ENCODE peak calls at places on chromosomes 1 and 21, in five cellular contexts. L is BE2C, Z is cardiac muscle cell, C is MM.1S, I is ascending aorta. K is an unnamed sample. For H3K4me1, the result is how much of the 10 kb centered on the place peaks cover.

GRCh38 chr1:186812560-186812959 is 16.2 kb upstream of the PLA2G4A start:
- DNase-seq in L (no peak), Z (peak), C (no peak), I (no peak), K (no peak)

GRCh38 chr1:205012416-205013140 is 30.4 kb upstream of the CNTN2 start:
- DNase-seq in L (no peak), Z (no peak), C (no peak), I (no peak), K (no peak)

GRCh38 chr1:38006008-38006828 is 904 bp upstream of the FHL3 start:
- DNase-seq in L (no peak), Z (no peak), C (no peak), I (no peak), K (no peak)

GRCh38 chr1:44294588-44295007 is 60.5 kb downstream of the ERI3 start:
- DNase-seq in L (peak), Z (peak), C (no peak), I (no peak), K (no peak)

GRCh38 chr1:12637693-12638092 is 6.2 kb upstream of the AADACL4 start:
- DNase-seq in L (no peak), Z (no peak), C (no peak), I (no peak), K (no peak)

GRCh38 chr1:212545941-212546638 is 62.5 kb upstream of the ATF3 start:
- DNase-seq in L (no peak), Z (peak), C (no peak), I (no peak), K (no peak)

GRCh38 chr1:185257947-185258203 is 59.2 kb downstream of the IVNS1ABP start:
- DNase-seq in L (no peak), Z (peak), C (no peak), I (no peak), K (no peak)

GRCh38 chr1:78005755-78006154 is 1.0 kb downstream of the DNAJB4 start:
- DNase-seq in L (no peak), Z (peak), C (no peak), I (no peak), K (no peak)

GRCh38 chr1:37473431-37474050 is 839 bp upstream of the ZC3H12A start:
- DNase-seq in L (no peak), Z (no peak), C (no peak), I (no peak), K (no peak)

GRCh38 chr1:87206444-87206843 is 122.2 kb upstream of the LMO4 start:
- DNase-seq in L (no peak), Z (no peak), C (no peak), I (no peak), K (no peak)

GRCh38 chr1:159113783-159114182 is 37.2 kb upstream of the AIM2 start:
- DNase-seq in L (no peak), Z (peak), C (no peak), I (no peak), K (no peak)

GRCh38 chr21:33522950-33523349 is 19.0 kb downstream of the GART start:
- DNase-seq in L (no peak), Z (no peak), C (no peak), I (no peak), K (no peak)

GRCh38 chr1:75053207-75053606 is 81.0 kb upstream of the LHX8 start:
- DNase-seq in L (no peak), Z (no peak), C (peak), I (no peak), K (no peak)

GRCh38 chr1:10979483-10979920 is 33.0 kb upstream of the TARDBP start:
- DNase-seq in L (no peak), Z (peak), C (peak), I (no peak), K (peak)

GRCh38 chr1:959730-960039 is 629 bp upstream of the NOC2L start:
- DNase-seq in L (no peak), Z (no peak), C (no peak), I (no peak), K (no peak)

GRCh38 chr1:74474585-74474984 is 37.8 kb downstream of the LRRC53 start:
- DNase-seq in L (no peak), Z (no peak), C (no peak), I (no peak), K (no peak)

GRCh38 chr21:21101911-21102310 is 103.7 kb downstream of the NCAM2 start:
- DNase-seq in L (peak), Z (peak), C (peak), I (no peak), K (no peak)

GRCh38 chr21:34962586-34963222 is 86.4 kb downstream of the RUNX1 start:
- DNase-seq in L (no peak), Z (no peak), C (no peak), I (no peak), K (no peak)

GRCh38 chr1:247407180-247407616 is 8.8 kb upstream of the NLRP3 start:
- DNase-seq in L (peak), Z (no peak), C (no peak), I (peak), K (no peak)

GRCh38 chr1:196393742-196394141 is 214.5 kb downstream of the KCNT2 start:
- DNase-seq in L (no peak), Z (peak), C (no peak), I (no peak), K (no peak)

GRCh38 chr1:45803299-45803780 is at the start of gene MAST2:
- DNase-seq in L (peak), Z (peak), C (peak), I (peak), K (peak)

DNA sequence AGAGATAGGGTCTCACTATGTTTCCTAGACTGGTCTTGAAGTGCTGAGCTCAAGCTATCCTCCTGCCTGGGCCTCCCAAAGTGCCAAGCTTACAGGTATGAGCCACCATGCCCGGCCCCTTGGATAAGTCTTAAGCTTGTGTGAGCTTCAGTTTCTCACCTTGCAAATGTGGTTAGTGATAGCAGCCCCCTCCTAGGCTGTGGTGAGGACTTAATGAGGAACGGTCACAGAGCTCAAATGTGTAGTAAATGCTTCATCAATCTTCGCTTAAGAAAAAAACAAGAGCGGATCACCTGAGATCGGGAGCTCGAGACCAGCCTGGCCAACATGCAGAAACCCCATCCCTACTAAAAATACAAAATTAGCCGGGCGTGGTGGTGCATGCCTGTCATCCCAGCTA is 3.0 kb downstream of the CNR2 start:
- DNase-seq in L (no peak), Z (no peak), C (no peak), I (no peak), K (no peak)
- TF ChIP-seq CTCF in L (no peak), Z (no peak), C (no peak), I (no peak), K (no peak)

GRCh38 chr1:209402697-209403096 is 180.8 kb upstream of the CAMK1G start:
- DNase-seq in L (no peak), Z (no peak), C (no peak), I (no peak), K (no peak)
- H3K4me1 ChIP-seq in L (under half), Z (under half), C (under half), I (under half), K (under half)

DNA sequence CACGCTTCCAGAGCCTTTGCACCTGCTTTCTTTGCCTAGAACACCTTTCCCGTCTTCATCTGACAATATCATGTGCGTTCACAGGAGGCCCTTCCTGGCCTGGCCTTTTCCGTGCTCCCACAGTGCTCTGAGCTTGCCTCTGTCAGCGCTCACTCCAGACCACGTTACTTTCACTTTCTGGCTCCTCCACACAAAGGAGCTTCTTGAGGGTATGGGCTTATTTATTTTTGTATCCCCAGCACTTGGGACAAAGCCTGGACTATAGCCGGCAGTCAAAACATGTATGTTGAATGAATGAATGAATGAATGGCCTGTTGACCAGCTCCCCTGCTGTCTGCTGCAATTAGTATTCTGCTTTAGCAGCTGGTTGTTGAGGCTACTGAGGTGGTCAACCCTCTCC is 11.1 kb downstream of the LRRC71 start:
- DNase-seq in L (no peak), Z (no peak), C (no peak), I (no peak), K (no peak)
- H3K4me3 ChIP-seq in L (no peak), Z (no peak), C (no peak), I (peak), K (peak)

GRCh38 chr1:116359871-116360270 is 13.2 kb upstream of the ATP1A1 start:
- DNase-seq in L (no peak), Z (no peak), C (no peak), I (no peak), K (no peak)

GRCh38 chr1:116361648-116362047 is 11.4 kb upstream of the ATP1A1 start:
- DNase-seq in L (no peak), Z (no peak), C (no peak), I (no peak), K (no peak)

GRCh38 chr1:116362050-116362449 is 11.0 kb upstream of the ATP1A1 start:
- DNase-seq in L (no peak), Z (no peak), C (no peak), I (no peak), K (no peak)

GRCh38 chr1:116359060-116359830 is 13.8 kb upstream of the ATP1A1 start:
- DNase-seq in L (no peak), Z (peak), C (no peak), I (no peak), K (no peak)

GRCh38 chr1:116360435-116361173 is 12.4 kb upstream of the ATP1A1 start:
- DNase-seq in L (no peak), Z (peak), C (peak), I (no peak), K (no peak)
- TF ChIP-seq CTCF in L (peak), Z (peak), C (peak), I (peak), K (peak)

GRCh38 chr21:36706951-36707762 is 8.2 kb downstream of the SIM2 start:
- DNase-seq in L (no peak), Z (peak), C (no peak), I (no peak), K (no peak)
- H3K4me1 ChIP-seq in L (under half), Z (under half), C (under half), I (under half), K (under half)

GRCh38 chr1:143698016-143698415 is 273.8 kb downstream of the FAM72C start:
- DNase-seq in L (peak), Z (peak), C (peak), I (no peak), K (no peak)
- H3K4me3 ChIP-seq in L (no peak), Z (no peak), C (no peak), I (no peak), K (no peak)

GRCh38 chr1:119631433-119632102 is 16.5 kb downstream of the ZNF697 start:
- DNase-seq in L (peak), Z (peak), C (no peak), I (peak), K (peak)
- TF ChIP-seq CTCF in L (no peak), Z (no peak), C (no peak), I (no peak), K (no peak)

GRCh38 chr1:227938911-227939790 is 8.6 kb downstream of the WNT9A start:
- DNase-seq in L (no peak), Z (no peak), C (no peak), I (peak), K (no peak)

GRCh38 chr1:227942021-227942715 is 5.6 kb downstream of the WNT9A start:
- DNase-seq in L (peak), Z (no peak), C (no peak), I (no peak), K (no peak)

GRCh38 chr1:227939791-227940771 is 7.7 kb downstream of the WNT9A start:
- DNase-seq in L (no peak), Z (no peak), C (no peak), I (peak), K (no peak)

GRCh38 chr1:227941509-227942020 is 6.2 kb downstream of the WNT9A start:
- DNase-seq in L (no peak), Z (no peak), C (no peak), I (no peak), K (no peak)

DNA sequence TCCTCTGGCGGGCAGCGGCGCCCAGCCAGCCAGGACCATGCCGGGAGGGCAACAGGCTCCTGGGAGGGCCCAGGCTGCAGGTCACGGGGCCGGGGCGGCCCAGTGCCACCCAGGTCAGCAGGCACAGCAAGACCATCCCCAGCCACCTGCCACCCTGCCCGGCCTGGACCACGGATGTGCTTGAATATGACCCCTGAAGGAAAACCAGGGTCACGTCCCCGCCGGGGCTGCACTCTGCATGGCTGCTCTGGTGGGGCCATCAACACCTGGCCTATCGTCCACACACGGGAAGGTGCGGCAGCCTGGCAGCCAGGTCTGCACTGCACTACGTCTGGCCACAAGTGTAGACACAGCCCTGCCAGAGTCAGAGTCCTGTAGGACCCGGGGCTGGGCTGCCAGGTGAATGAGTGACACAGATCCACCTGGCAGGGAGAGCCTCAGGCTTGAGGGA is 6.9 kb downstream of the WNT9A start:
- DNase-seq in L (no peak), Z (no peak), C (no peak), I (peak), K (no peak)
- H3K4me1 ChIP-seq in L (under half), Z (under half), C (under half), I (under half), K (under half)

DNA sequence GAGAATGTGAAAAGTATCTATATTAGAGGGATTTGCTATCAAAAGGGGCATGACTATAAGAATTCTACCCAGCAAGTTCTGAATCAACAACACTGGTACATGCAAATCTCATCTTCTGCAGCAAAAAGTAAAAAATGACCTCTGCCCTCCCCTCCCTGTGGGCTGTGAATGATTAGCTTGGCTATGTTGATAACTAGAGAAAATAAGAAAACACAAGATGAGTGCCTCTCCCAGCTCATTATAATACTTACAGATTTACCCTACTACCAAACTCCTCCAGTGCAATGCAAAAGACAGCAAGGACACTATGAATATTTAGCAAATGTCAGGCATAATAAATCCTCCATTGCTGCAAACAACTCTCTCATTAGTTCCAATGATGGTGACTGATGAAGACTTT is 102.4 kb downstream of the SLC45A1 start:
- DNase-seq in L (no peak), Z (no peak), C (no peak), I (no peak), K (no peak)
- H3K4me3 ChIP-seq in L (no peak), Z (no peak), C (no peak), I (peak), K (peak)

K was measured in thoracic aorta.